ENCODE peak calls at places on chromosomes 5 and 9, in four cellular contexts. X, O, S and D are unnamed samples.
A peak's percentile ranks its signal among the peaks of the same experiment; 100 is the strongest.

GRCh38 chr5:164809831-164810230 is 1304.4 kb downstream of the MAT2B start:
- DNase-seq in X (no peak), O (no peak), S (no peak), D (no peak)

GRCh38 chr9:127493592-127494303 is 42.4 kb downstream of the LRSAM1 start:
- DNase-seq in X (no peak), O (no peak), S (no peak), D (no peak)

GRCh38 chr5:41433552-41434181 is 76.7 kb downstream of the PLCXD3 start:
- DNase-seq in X (peak; percentile 3), O (no peak), S (peak; percentile 11), D (no peak)

GRCh38 chr5:141326088-141326854 is 4.0 kb upstream of the PCDHGA1 start:
- DNase-seq in X (peak; percentile 86), O (no peak), S (peak; percentile 82), D (peak; percentile 77)

GRCh38 chr5:88881566-88881965 is 1.4 kb downstream of the MEF2C start:
- DNase-seq in X (no peak), O (no peak), S (peak; percentile 9), D (peak; percentile 67)

GRCh38 chr5:107705390-107706014 is 34.8 kb upstream of the EFNA5 start:
- DNase-seq in X (no peak), O (no peak), S (peak; percentile 77), D (peak; percentile 52)

GRCh38 chr5:98041661-98042060 is 731.8 kb upstream of the RGMB start:
- DNase-seq in X (no peak), O (no peak), S (no peak), D (peak; percentile 55)

GRCh38 chr9:37034320-37034937 is 361 bp upstream of the PAX5 start:
- DNase-seq in X (no peak), O (no peak), S (no peak), D (no peak)

GRCh38 chr9:127175764-127176163 is 53.3 kb upstream of the ANGPTL2 start:
- DNase-seq in X (no peak), O (no peak), S (no peak), D (no peak)

GRCh38 chr5:160493806-160494317 is 72.2 kb downstream of the PTTG1 start:
- DNase-seq in X (no peak), O (no peak), S (no peak), D (peak; percentile 34)

GRCh38 chr9:137748741-137749140 is 128.8 kb upstream of the CACNA1B start:
- DNase-seq in X (no peak), O (no peak), S (no peak), D (no peak)

GRCh38 chr5:125485003-125485641 is 738.7 kb upstream of the ZNF608 start:
- DNase-seq in X (no peak), O (no peak), S (peak; percentile 97), D (peak; percentile 96)

GRCh38 chr9:71121275-71122168 is at the start of gene TRPM3:
- DNase-seq in X (no peak), O (no peak), S (no peak), D (no peak)

GRCh38 chr5:8184455-8185063 is 315.6 kb downstream of the MTRR start:
- DNase-seq in X (peak; percentile 59), O (no peak), S (peak; percentile 28), D (no peak)

GRCh38 chr9:112037281-112038016 is 137.6 kb downstream of the SUSD1 start:
- DNase-seq in X (no peak), O (peak; percentile 97), S (peak; percentile 94), D (no peak)

GRCh38 chr5:147303976-147304375 is 69.2 kb downstream of the STK32A start:
- DNase-seq in X (no peak), O (no peak), S (peak; percentile 79), D (peak; percentile 83)

GRCh38 chr5:16957305-16958165 is 21.4 kb upstream of the MYO10 start:
- DNase-seq in X (peak; percentile 6), O (no peak), S (peak; percentile 98), D (peak; percentile 89)

GRCh38 chr5:88634014-88634413 is 249.0 kb downstream of the MEF2C start:
- DNase-seq in X (no peak), O (no peak), S (no peak), D (no peak)

GRCh38 chr9:128554155-128554862 is 1.9 kb downstream of the SPTAN1 start:
- DNase-seq in X (peak; percentile 69), O (peak; percentile 27), S (peak; percentile 93), D (peak; percentile 64)

GRCh38 chr9:133199648-133200321 is 9.3 kb downstream of the OBP2B start:
- DNase-seq in X (no peak), O (no peak), S (no peak), D (no peak)

GRCh38 chr5:19488786-19489185 is 499.2 kb downstream of the CDH18 start:
- DNase-seq in X (no peak), O (no peak), S (no peak), D (no peak)

GRCh38 chr5:76785493-76785892 is 33.3 kb upstream of the F2RL1 start:
- DNase-seq in X (no peak), O (no peak), S (peak; percentile 28), D (peak; percentile 78)

GRCh38 chr5:144465441-144465840 is 294.8 kb downstream of the KCTD16 start:
- DNase-seq in X (no peak), O (no peak), S (no peak), D (no peak)

GRCh38 chr5:72847989-72848473 is 31.6 kb downstream of the TNPO1 start:
- DNase-seq in X (peak; percentile 93), O (peak; percentile 40), S (peak; percentile 93), D (peak; percentile 93)

GRCh38 chr5:75037106-75037505 is 15.3 kb downstream of the GCNT4 start:
- DNase-seq in X (no peak), O (no peak), S (peak; percentile 93), D (peak; percentile 12)

GRCh38 chr5:159441441-159441840 is 111.2 kb upstream of the IL12B start:
- DNase-seq in X (peak; percentile 5), O (no peak), S (no peak), D (no peak)

GRCh38 chr5:94908889-94909480 is 290.5 kb downstream of the SLF1 start:
- DNase-seq in X (peak; percentile 38), O (no peak), S (peak; percentile 37), D (peak; percentile 46)

GRCh38 chr5:466661-467310 is 23.8 kb downstream of the EXOC3 start:
- DNase-seq in X (no peak), O (no peak), S (no peak), D (no peak)

GRCh38 chr5:138789771-138790242 is 36.6 kb downstream of the CTNNA1 start:
- DNase-seq in X (peak; percentile 62), O (no peak), S (peak; percentile 38), D (peak; percentile 50)

GRCh38 chr9:79573697-79573976 is 1.9 kb downstream of the TLE4 start:
- DNase-seq in X (no peak), O (no peak), S (no peak), D (no peak)

GRCh38 chr5:28397502-28397941 is 1359.1 kb upstream of the CDH9 start:
- DNase-seq in X (no peak), O (no peak), S (no peak), D (no peak)

GRCh38 chr9:93154293-93154903 is 20.3 kb upstream of the NINJ1 start:
- DNase-seq in X (peak; percentile 69), O (no peak), S (no peak), D (peak; percentile 38)

GRCh38 chr9:89686621-89687020 is 81.8 kb downstream of the GADD45G start:
- DNase-seq in X (no peak), O (no peak), S (no peak), D (no peak)

GRCh38 chr5:157398310-157398709 is 61.7 kb upstream of the NIPAL4 start:
- DNase-seq in X (no peak), O (no peak), S (no peak), D (no peak)

GRCh38 chr9:114378883-114379282 is 8.9 kb downstream of the AKNA start:
- DNase-seq in X (no peak), O (no peak), S (no peak), D (no peak)
- H3K4me1 ChIP-seq in X (no peaks in the 10 kb centered on the region), O (peaks cover 31% of the 10 kb centered on the region), S (peaks cover 13% of the 10 kb centered on the region), D (no peaks in the 10 kb centered on the region)

GRCh38 chr9:78221425-78221824 is 14.4 kb upstream of the CEP78 start:
- DNase-seq in X (no peak), O (no peak), S (no peak), D (no peak)
- TF ChIP-seq FOS in X (no peak), O (no peak), S (no peak), D (no peak)

GRCh38 chr9:98091735-98092632 is 27.0 kb downstream of the TRIM14 start:
- DNase-seq in X (no peak), O (no peak), S (peak; percentile 30), D (no peak)

GRCh38 chr9:98095401-98095800 is 23.6 kb downstream of the TRIM14 start:
- DNase-seq in X (no peak), O (no peak), S (no peak), D (no peak)

GRCh38 chr9:98094851-98095250 is 24.2 kb downstream of the TRIM14 start:
- DNase-seq in X (no peak), O (no peak), S (no peak), D (no peak)

GRCh38 chr9:98094316-98094715 is 24.7 kb downstream of the TRIM14 start:
- DNase-seq in X (no peak), O (no peak), S (no peak), D (no peak)

DNA sequence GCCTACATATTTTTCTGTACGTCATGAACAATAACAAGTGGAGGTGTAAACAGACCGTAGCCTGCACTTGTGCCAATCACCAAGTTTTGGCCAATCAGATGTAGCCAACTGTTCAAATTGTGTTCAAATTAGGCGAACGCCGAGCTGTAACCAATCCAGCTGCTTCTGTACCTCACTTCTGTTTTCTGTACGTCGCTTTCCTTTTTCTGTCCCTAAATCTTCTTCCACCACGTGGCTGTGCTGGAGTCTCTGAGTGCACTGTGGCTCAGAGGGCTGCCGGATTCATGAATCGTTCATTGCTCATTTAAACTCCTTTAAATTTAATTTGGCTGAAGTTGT is 26.4 kb downstream of the TRIM14 start:
- DNase-seq in X (no peak), O (no peak), S (no peak), D (no peak)
- H3K4me1 ChIP-seq in X (no peaks in the 10 kb centered on the region), O (peaks cover 7% of the 10 kb centered on the region), S (no peaks in the 10 kb centered on the region), D (peaks cover 3% of the 10 kb centered on the region)

GRCh38 chr9:85186218-85186585 is 516.7 kb downstream of the NTRK2 start:
- DNase-seq in X (no peak), O (no peak), S (no peak), D (no peak)

GRCh38 chr9:85182381-85182780 is 512.9 kb downstream of the NTRK2 start:
- DNase-seq in X (no peak), O (no peak), S (no peak), D (peak; percentile 34)

GRCh38 chr9:85185486-85186217 is 516.1 kb downstream of the NTRK2 start:
- DNase-seq in X (no peak), O (no peak), S (no peak), D (no peak)
- TF ChIP-seq FOS in X (no peak), O (no peak), S (no peak), D (no peak)

GRCh38 chr9:136584401-136585328 is 38.8 kb upstream of the NOTCH1 start:
- DNase-seq in X (no peak), O (no peak), S (no peak), D (no peak)
- H3K4me1 ChIP-seq in X (peaks cover 30% of the 10 kb centered on the region), O (peaks cover 14% of the 10 kb centered on the region), S (peaks cover 6% of the 10 kb centered on the region), D (peaks cover 14% of the 10 kb centered on the region)

DNA sequence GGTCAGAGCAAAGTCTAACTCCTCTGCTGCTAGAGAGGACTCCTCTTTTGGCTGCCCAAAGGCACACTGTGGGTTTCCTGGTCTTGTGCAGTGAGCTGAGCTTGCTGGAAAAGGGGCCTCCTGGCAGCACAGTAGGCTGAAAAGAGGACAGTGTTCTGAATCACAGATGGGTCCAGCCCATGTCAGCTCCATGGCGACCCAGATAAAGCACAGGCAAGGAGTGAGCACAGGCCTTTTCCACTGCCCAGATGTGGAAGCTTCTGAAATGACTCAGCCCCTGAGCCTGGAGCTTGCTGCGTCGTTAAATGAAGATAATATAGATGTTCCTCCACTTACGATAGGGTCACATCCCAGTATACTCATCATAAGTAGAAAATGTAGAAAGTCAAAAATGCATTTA is 8.1 kb downstream of the CCDC180 start:
- DNase-seq in X (peak; percentile 37), O (no peak), S (peak; percentile 33), D (no peak)
- TF ChIP-seq FOS in X (no peak), O (no peak), S (no peak), D (no peak)